ENCODE peak calls at places on chromosomes 2 and 18, in ten cellular contexts. L is frontal cortex; W is GM12891; E is NCI-H2029 treated with DMSO at 0.1 percent for 48 hours; Z is epithelial cell of esophagus; C is midbrain; S is OCI-M1; M is effector memory CD4-positive, alpha-beta T cell; Y is stimulated activated CD4-positive, alpha-beta T cell treated with anti-CD3 and anti-CD28 coated beads, Interleukin-12 subunit alpha, Interleukin-12 subunit beta, amount 100 ng/mL, for 48 hours; U is RKO. H is an unnamed sample.

GRCh38 chr2:14720739-14721138 is 88.2 kb downstream of the LRATD1 start:
- DNase-seq in Z (no peak), S (peak), U (no peak), C (no peak), Y (no peak), M (no peak), W (no peak), E (no peak), L (no peak), H (no peak)

GRCh38 chr2:27723372-27724144 is 48.0 kb upstream of the MRPL33 start:
- DNase-seq in S (peak), Y (no peak), W (no peak), Z (peak), E (peak), M (no peak), U (peak), C (peak), L (peak), H (peak)

GRCh38 chr2:38546585-38546984 is 56.1 kb downstream of the HNRNPLL start:
- DNase-seq in M (no peak), Z (no peak), W (no peak), E (no peak), Y (no peak), C (no peak), S (no peak), L (no peak), U (no peak), H (no peak)

GRCh38 chr2:113126845-113127645 is at the start of gene IL1RN:
- DNase-seq in Y (no peak), M (no peak), Z (no peak), L (no peak), C (no peak), S (no peak), W (no peak), U (no peak), E (no peak), H (no peak)

GRCh38 chr2:110876167-110876999 is 144.0 kb downstream of the ACOXL start:
- DNase-seq in S (peak), L (no peak), E (no peak), Y (no peak), M (no peak), U (no peak), Z (no peak), C (no peak), W (no peak), H (no peak)

GRCh38 chr2:232328516-232329460 is 49.8 kb upstream of the ALPP start:
- DNase-seq in Y (no peak), W (no peak), M (no peak), Z (no peak), E (no peak), C (no peak), L (no peak), S (no peak), U (no peak), H (no peak)

GRCh38 chr2:201879986-201880385 is 73.6 kb downstream of the CDK15 start:
- DNase-seq in E (no peak), M (no peak), W (no peak), C (no peak), Y (no peak), S (no peak), U (no peak), Z (no peak), L (no peak), H (no peak)

GRCh38 chr2:197934926-197935274 is 130.5 kb downstream of the PLCL1 start:
- DNase-seq in L (no peak), U (no peak), E (no peak), S (peak), W (no peak), Z (no peak), Y (peak), C (no peak), M (no peak), H (no peak)

GRCh38 chr18:44601447-44601846 is 79.2 kb upstream of the SETBP1 start:
- DNase-seq in C (no peak), L (no peak), U (peak), M (no peak), Y (no peak), S (no peak), W (no peak), E (no peak), Z (peak), H (peak)

GRCh38 chr2:56227811-56228210 is 44.0 kb downstream of the CCDC85A start:
- DNase-seq in U (no peak), M (no peak), S (no peak), E (no peak), W (no peak), L (no peak), Z (no peak), C (no peak), Y (no peak), H (no peak)

GRCh38 chr2:217023611-217024010 is 163.7 kb upstream of the TNP1 start:
- DNase-seq in Z (peak), E (no peak), Y (no peak), M (no peak), S (no peak), L (no peak), C (no peak), U (no peak), W (no peak), H (no peak)

GRCh38 chr2:133193544-133193943 is 374.7 kb downstream of the NCKAP5 start:
- DNase-seq in M (no peak), U (no peak), E (no peak), Y (no peak), Z (no peak), W (no peak), S (no peak), L (no peak), C (no peak), H (no peak)

GRCh38 chr2:126856403-126856802 is 42.3 kb upstream of the TEX51 start:
- DNase-seq in W (no peak), C (no peak), M (no peak), L (no peak), E (no peak), U (no peak), Z (no peak), S (no peak), Y (no peak), H (no peak)

GRCh38 chr18:23627964-23628363 is 34.7 kb downstream of the ANKRD29 start:
- DNase-seq in E (no peak), M (no peak), C (no peak), U (no peak), W (no peak), S (no peak), Z (no peak), L (no peak), Y (no peak), H (no peak)

GRCh38 chr18:74803769-74804168 is 206.1 kb downstream of the ZNF407 start:
- DNase-seq in Y (no peak), S (no peak), L (no peak), M (no peak), W (no peak), C (no peak), U (no peak), E (no peak), Z (no peak), H (no peak)

GRCh38 chr2:30756971-30757370 is 50.3 kb downstream of the CAPN13 start:
- DNase-seq in Z (no peak), W (no peak), L (no peak), C (no peak), Y (no peak), E (no peak), S (no peak), U (no peak), M (no peak), H (no peak)

GRCh38 chr2:121489284-121489683 is 41.4 kb upstream of the RNU4ATAC start:
- DNase-seq in L (no peak), Y (no peak), E (peak), S (no peak), U (no peak), M (no peak), C (no peak), W (no peak), Z (peak), H (no peak)

GRCh38 chr2:108593547-108594098 is 59.4 kb downstream of the LIMS1 start:
- DNase-seq in Y (no peak), W (no peak), E (no peak), Z (peak), C (no peak), M (no peak), S (peak), U (no peak), L (no peak), H (peak)

GRCh38 chr2:45918816-45919655 is 267.6 kb downstream of the PRKCE start:
- DNase-seq in L (no peak), Z (no peak), M (no peak), W (no peak), C (no peak), U (no peak), Y (no peak), E (peak), S (no peak), H (no peak)

GRCh38 chr18:78510636-78511035 is 469.0 kb upstream of the SALL3 start:
- DNase-seq in Y (no peak), L (no peak), S (no peak), M (no peak), U (no peak), W (no peak), C (no peak), E (no peak), Z (no peak), H (no peak)

GRCh38 chr2:191565647-191566198 is 112.2 kb upstream of the NABP1 start:
- DNase-seq in M (no peak), Z (no peak), U (no peak), L (no peak), E (no peak), S (peak), Y (no peak), W (no peak), C (no peak), H (no peak)

GRCh38 chr2:193929131-193929530 is 1727.9 kb upstream of the SLC39A10 start:
- DNase-seq in L (no peak), S (peak), U (no peak), Z (no peak), M (no peak), C (no peak), E (no peak), Y (no peak), W (no peak), H (peak)

GRCh38 chr18:35920623-35921022 is 51.9 kb upstream of the RMP24 start:
- DNase-seq in C (no peak), Z (no peak), W (no peak), S (no peak), M (no peak), Y (no peak), E (no peak), L (no peak), U (no peak), H (no peak)

GRCh38 chr2:55175254-55176093 is 56.6 kb downstream of the CLHC1 start:
- DNase-seq in L (peak), S (peak), E (peak), C (peak), M (no peak), Z (peak), U (peak), Y (peak), W (peak), H (no peak)

GRCh38 chr2:128286011-128286721 is 32.5 kb downstream of the HS6ST1 start:
- DNase-seq in E (no peak), S (no peak), Z (no peak), W (no peak), M (no peak), Y (no peak), U (no peak), L (no peak), C (no peak), H (no peak)

GRCh38 chr2:40448476-40449079 is 3.3 kb downstream of the SLC8A1 start:
- DNase-seq in L (no peak), M (no peak), C (peak), E (peak), U (peak), Y (no peak), S (peak), Z (peak), W (no peak), H (no peak)

GRCh38 chr2:69685321-69686048 is 41.9 kb upstream of the AAK1 start:
- DNase-seq in E (no peak), C (no peak), Y (peak), M (no peak), S (no peak), W (no peak), U (no peak), L (no peak), Z (no peak), H (peak)

GRCh38 chr2:199602896-199603482 is 145.2 kb upstream of the SATB2 start:
- DNase-seq in M (no peak), S (no peak), C (peak), U (no peak), E (no peak), Z (no peak), Y (no peak), L (peak), W (no peak), H (no peak)

GRCh38 chr18:8794133-8794986 is 89.0 kb downstream of the MTCL1 start:
- DNase-seq in W (no peak), C (no peak), Y (no peak), S (no peak), E (no peak), L (no peak), M (no peak), U (no peak), Z (peak), H (no peak)

GRCh38 chr2:37456479-37456878 is 112.0 kb downstream of the QPCT start:
- DNase-seq in C (no peak), L (no peak), Y (no peak), E (no peak), U (no peak), Z (peak), W (no peak), S (no peak), M (peak), H (no peak)

GRCh38 chr2:8662239-8662879 is 19.5 kb upstream of the ID2 start:
- DNase-seq in U (peak), Z (peak), Y (no peak), L (no peak), C (no peak), S (no peak), W (no peak), E (no peak), M (no peak), H (peak)

GRCh38 chr2:160201849-160202539 is 1.9 kb upstream of the ITGB6 start:
- DNase-seq in S (no peak), Y (no peak), W (no peak), U (no peak), C (no peak), M (no peak), Z (no peak), L (no peak), E (no peak), H (peak)

GRCh38 chr2:206260427-206261012 is 13.9 kb upstream of the ZDBF2 start:
- DNase-seq in M (no peak), Y (no peak), S (peak), U (peak), Z (peak), L (no peak), E (no peak), W (no peak), C (no peak), H (peak)

GRCh38 chr2:191930205-191930604 is 83.3 kb upstream of the CAVIN2 start:
- DNase-seq in C (no peak), E (no peak), L (no peak), Z (no peak), Y (no peak), M (no peak), U (no peak), S (no peak), W (no peak), H (no peak)

GRCh38 chr2:73068147-73068546 is 3.4 kb downstream of the SFXN5 start:
- DNase-seq in E (no peak), M (no peak), W (no peak), C (no peak), Z (peak), S (no peak), Y (no peak), L (no peak), U (no peak), H (no peak)

GRCh38 chr2:54455584-54456525 is at the start of gene SPTBN1:
- DNase-seq in U (peak), Z (peak), W (peak), M (no peak), L (peak), S (no peak), Y (no peak), C (peak), E (no peak), H (peak)